ENCODE peak calls at places on chromosomes 5 and 9, in six cellular contexts. W is A549, Z is stomach, X is NCI-H345, N is GM20000, T is RKO. P is an unnamed sample.

GRCh38 chr9:112377684-112378344 is 2.1 kb upstream of the HSDL2 start:
- DNase-seq in X (no peak), Z (no peak), W (no peak), N (no peak), T (no peak), P (no peak)

GRCh38 chr9:1869843-1870242 is 145.3 kb upstream of the SMARCA2 start:
- DNase-seq in Z (no peak), W (peak), T (peak), N (peak), X (peak), P (no peak)

GRCh38 chr9:109286981-109287380 is 33.9 kb downstream of the EPB41L4B start:
- DNase-seq in T (no peak), N (no peak), W (no peak), X (no peak), Z (no peak), P (no peak)

GRCh38 chr9:133914483-133915342 is 77.4 kb downstream of the VAV2 start:
- DNase-seq in X (no peak), Z (no peak), N (no peak), T (no peak), W (no peak), P (no peak)

GRCh38 chr5:16143361-16144049 is 36.1 kb downstream of the MARCHF11 start:
- DNase-seq in T (no peak), X (no peak), N (no peak), W (no peak), Z (no peak), P (no peak)

GRCh38 chr5:122943050-122943698 is 93.4 kb downstream of the PPIC start:
- DNase-seq in X (no peak), W (no peak), T (no peak), Z (no peak), N (no peak), P (no peak)

GRCh38 chr5:134568761-134569725 is 43.6 kb downstream of the JADE2 start:
- DNase-seq in T (no peak), N (no peak), Z (peak), W (peak), X (no peak), P (no peak)

GRCh38 chr5:37553720-37554402 is 174.7 kb downstream of the WDR70 start:
- DNase-seq in T (peak), N (no peak), Z (no peak), X (no peak), W (no peak), P (no peak)